ENCODE peak calls at places on chromosome 3, in ten cellular contexts. M is COLO829; C is activated CD8-positive, alpha-beta memory T cell treated with anti-CD3 and anti-CD28 coated beads, Interleukin-2, amount 50 U/mL, for 48 hours; F is GM18507; D is fibroblast of pulmonary artery; K is activated T-cell treated with anti-CD3 and anti-CD28 coated beads for 1 hour; S is stimulated activated CD4-positive, alpha-beta T cell treated with anti-CD3 and anti-CD28 coated beads, TNF-alpha, amount 100 ng/mL, for 4 hours; B is choroid plexus epithelial cell; I is neural progenitor cell; N is mucosa of descending colon. R is an unnamed sample.
A peak's percentile ranks its signal among the peaks of the same experiment; 100 is the strongest.

GRCh38 chr3:149603126-149604074 is 54.4 kb downstream of the WWTR1 start:
- DNase-seq in M (peak; percentile 96), C (no peak), F (no peak), D (peak; percentile 63), K (no peak), S (no peak), B (peak; percentile 79), I (no peak), N (no peak), R (peak; percentile 94)

GRCh38 chr3:52167240-52167639 is 13.0 kb upstream of the POC1A start:
- DNase-seq in M (no peak), C (no peak), F (no peak), D (no peak), K (no peak), S (no peak), B (no peak), I (no peak), N (no peak), R (no peak)

GRCh38 chr3:18423401-18424212 is 1.5 kb downstream of the SATB1 start:
- DNase-seq in M (peak; percentile 30), C (no peak), F (no peak), D (peak; percentile 64), K (peak; percentile 18), S (no peak), B (peak; percentile 64), I (peak; percentile 41), N (peak; percentile 69), R (peak; percentile 62)

GRCh38 chr3:170622369-170623159 is 36.7 kb upstream of the SLC7A14 start:
- DNase-seq in M (no peak), C (no peak), F (no peak), D (peak; percentile 79), K (no peak), S (no peak), B (peak; percentile 92), I (no peak), N (no peak), R (no peak)

GRCh38 chr3:134485075-134485536 is 679 bp downstream of the ANAPC13 start:
- DNase-seq in M (no peak), C (no peak), F (no peak), D (peak; percentile 37), K (no peak), S (no peak), B (peak; percentile 39), I (peak; percentile 34), N (peak; percentile 42), R (peak; percentile 14)

GRCh38 chr3:123123716-123124616 is 57.1 kb downstream of the PDIA5 start:
- DNase-seq in M (no peak), C (no peak), F (no peak), D (no peak), K (no peak), S (no peak), B (no peak), I (no peak), N (no peak), R (no peak)

GRCh38 chr3:127483902-127484591 is 106.5 kb downstream of the TPRA1 start:
- DNase-seq in M (no peak), C (peak; percentile 92), F (peak; percentile 38), D (no peak), K (no peak), S (no peak), B (no peak), I (no peak), N (no peak), R (no peak)

GRCh38 chr3:149723781-149724180 is 28.5 kb downstream of the COMMD2 start:
- DNase-seq in M (no peak), C (no peak), F (no peak), D (no peak), K (no peak), S (no peak), B (no peak), I (no peak), N (no peak), R (no peak)

GRCh38 chr3:185585523-185585861 is 603 bp upstream of the SENP2 start:
- DNase-seq in M (no peak), C (peak; percentile 60), F (no peak), D (peak; percentile 5), K (no peak), S (no peak), B (no peak), I (no peak), N (peak; percentile 51), R (no peak)

GRCh38 chr3:129650256-129650872 is 43.9 kb upstream of the PLXND1 start:
- DNase-seq in M (peak; percentile 61), C (peak; percentile 62), F (peak; percentile 23), D (peak; percentile 91), K (peak; percentile 39), S (no peak), B (peak; percentile 87), I (peak; percentile 75), N (peak; percentile 39), R (peak; percentile 79)

GRCh38 chr3:195558602-195559001 is 15.5 kb upstream of the PPP1R2 start:
- DNase-seq in M (no peak), C (peak; percentile 51), F (no peak), D (peak; percentile 69), K (no peak), S (no peak), B (peak; percentile 86), I (peak; percentile 58), N (peak; percentile 37), R (peak; percentile 75)

GRCh38 chr3:112778298-112779008 is 68.2 kb downstream of the CD200R1L start:
- DNase-seq in M (no peak), C (no peak), F (no peak), D (peak; percentile 87), K (no peak), S (no peak), B (peak; percentile 90), I (no peak), N (no peak), R (no peak)

GRCh38 chr3:143897558-143898305 is 49.5 kb upstream of the SLC9A9 start:
- DNase-seq in M (no peak), C (no peak), F (no peak), D (peak; percentile 85), K (no peak), S (no peak), B (peak; percentile 85), I (peak; percentile 47), N (no peak), R (no peak)

GRCh38 chr3:195106418-195106906 is 164.5 kb downstream of the XXYLT1 start:
- DNase-seq in M (peak; percentile 33), C (peak; percentile 94), F (peak; percentile 63), D (peak; percentile 70), K (peak; percentile 68), S (peak; percentile 60), B (peak; percentile 75), I (peak; percentile 82), N (peak; percentile 77), R (peak; percentile 44)

GRCh38 chr3:119579366-119580147 is at the start of gene ADPRH:
- DNase-seq in M (peak; percentile 69), C (peak; percentile 81), F (peak; percentile 58), D (peak; percentile 62), K (peak; percentile 17), S (peak; percentile 44), B (peak; percentile 72), I (peak; percentile 87), N (peak; percentile 90), R (peak; percentile 59)